ENCODE peak calls at places on chromosomes 13 and 19, in ten cellular contexts. T, R, H, K, O, B, E, Q, U and Y are unnamed samples.

GRCh38 chr13:95113601-95114000 is 187.7 kb downstream of the ABCC4 start:
- DNase-seq in T (no peak), R (no peak), H (no peak), K (no peak), O (no peak), B (no peak), E (no peak), Q (no peak), U (no peak), Y (no peak)

GRCh38 chr19:17679526-17680234 is 8.5 kb downstream of the UNC13A start:
- DNase-seq in T (no peak), R (no peak), H (no peak), K (no peak), O (no peak), B (no peak), E (no peak), Q (no peak), U (no peak), Y (no peak)

GRCh38 chr13:79451500-79451962 is 29.4 kb upstream of the NDFIP2 start:
- DNase-seq in T (peak; percentile 71), R (peak; percentile 97), H (no peak), K (peak; percentile 26), O (peak; percentile 80), B (peak; percentile 69), E (peak; percentile 84), Q (peak; percentile 94), U (peak; percentile 90), Y (peak; percentile 74)

GRCh38 chr19:32896516-32897214 is 27.1 kb upstream of the SLC7A9 start:
- DNase-seq in T (no peak), R (peak; percentile 37), H (no peak), K (no peak), O (no peak), B (no peak), E (no peak), Q (no peak), U (no peak), Y (no peak)

GRCh38 chr13:41056194-41056593 is 5.1 kb upstream of the WBP4 start:
- DNase-seq in T (no peak), R (no peak), H (no peak), K (no peak), O (no peak), B (no peak), E (no peak), Q (no peak), U (no peak), Y (no peak)

GRCh38 chr13:29471551-29471950 is 123.9 kb downstream of the SLC7A1 start:
- DNase-seq in T (no peak), R (no peak), H (no peak), K (no peak), O (no peak), B (no peak), E (no peak), Q (no peak), U (no peak), Y (no peak)

GRCh38 chr19:3837922-3838321 is 30.9 kb downstream of the ZFR2 start:
- DNase-seq in T (no peak), R (no peak), H (no peak), K (no peak), O (no peak), B (no peak), E (no peak), Q (no peak), U (no peak), Y (no peak)

GRCh38 chr13:21011378-21011777 is 50.0 kb downstream of the LATS2 start:
- DNase-seq in T (no peak), R (peak; percentile 26), H (no peak), K (no peak), O (no peak), B (no peak), E (no peak), Q (no peak), U (no peak), Y (no peak)

GRCh38 chr13:44191504-44192171 is 182.0 kb upstream of the SERP2 start:
- DNase-seq in T (no peak), R (peak; percentile 66), H (peak; percentile 30), K (peak; percentile 42), O (peak; percentile 34), B (peak; percentile 82), E (peak; percentile 48), Q (peak; percentile 85), U (no peak), Y (no peak)

GRCh38 chr19:53810187-53810546 is 13.9 kb downstream of the NLRP12 start:
- DNase-seq in T (no peak), R (no peak), H (no peak), K (no peak), O (no peak), B (no peak), E (no peak), Q (no peak), U (no peak), Y (no peak)

GRCh38 chr19:12932392-12933286 is 872 bp downstream of the FARSA start:
- DNase-seq in T (no peak), R (no peak), H (no peak), K (no peak), O (no peak), B (no peak), E (no peak), Q (no peak), U (no peak), Y (no peak)

GRCh38 chr19:18443406-18443805 is 5.5 kb upstream of the ISYNA1 start:
- DNase-seq in T (no peak), R (no peak), H (no peak), K (no peak), O (no peak), B (no peak), E (no peak), Q (no peak), U (no peak), Y (no peak)

GRCh38 chr13:99371956-99372355 is 64.8 kb upstream of the GPR183 start:
- DNase-seq in T (no peak), R (no peak), H (no peak), K (no peak), O (peak; percentile 62), B (no peak), E (peak; percentile 69), Q (no peak), U (no peak), Y (no peak)

GRCh38 chr13:22168437-22168836 is 497.6 kb downstream of the FGF9 start:
- DNase-seq in T (no peak), R (no peak), H (no peak), K (no peak), O (no peak), B (no peak), E (no peak), Q (no peak), U (no peak), Y (no peak)

GRCh38 chr13:75669706-75670105 is 33.6 kb downstream of the LMO7 start:
- DNase-seq in T (no peak), R (no peak), H (no peak), K (no peak), O (no peak), B (no peak), E (no peak), Q (no peak), U (no peak), Y (no peak)

GRCh38 chr13:110780410-110780809 is 66.9 kb downstream of the ING1 start:
- DNase-seq in T (no peak), R (no peak), H (no peak), K (no peak), O (no peak), B (no peak), E (no peak), Q (no peak), U (no peak), Y (no peak)

GRCh38 chr13:20350819-20351218 is 118.7 kb upstream of the GJB6 start:
- DNase-seq in T (no peak), R (no peak), H (no peak), K (no peak), O (no peak), B (no peak), E (no peak), Q (no peak), U (no peak), Y (no peak)